ENCODE peak calls at places on chromosome 15, in ten cellular contexts. R is mesothelial cell of epicardium, F is fibroblast of pulmonary artery, J is WERI-Rb-1, V is PC-3, N is HL-60, K is WTC11, T is heart right ventricle, A is MM.1S, Q is spleen. C is an unnamed sample.

GRCh38 chr15:58462973-58463663 is 31.3 kb downstream of the LIPC start:
- DNase-seq in R (no peak), F (no peak), J (no peak), V (no peak), N (no peak), K (no peak), T (no peak), A (no peak), Q (no peak), C (no peak)

GRCh38 chr15:29124581-29125381 is 144.8 kb downstream of the NSMCE3 start:
- DNase-seq in R (no peak), F (peak), J (no peak), V (peak), N (no peak), K (no peak), T (no peak), A (no peak), Q (peak), C (no peak)

GRCh38 chr15:79595995-79596622 is 164.0 kb downstream of the MINAR1 start:
- DNase-seq in R (no peak), F (peak), J (peak), V (peak), N (peak), K (peak), T (no peak), A (peak), Q (peak), C (peak)

GRCh38 chr15:82611348-82611747 is 35.8 kb downstream of the CPEB1 start:
- DNase-seq in R (no peak), F (no peak), J (no peak), V (no peak), N (no peak), K (no peak), T (no peak), A (no peak), Q (no peak), C (no peak)

GRCh38 chr15:74176262-74177208 is 3.0 kb downstream of the ISLR start:
- DNase-seq in R (no peak), F (no peak), J (peak), V (no peak), N (no peak), K (peak), T (no peak), A (no peak), Q (peak), C (no peak)

GRCh38 chr15:27463699-27464098 is 492.7 kb downstream of the GABRG3 start:
- DNase-seq in R (no peak), F (no peak), J (no peak), V (no peak), N (no peak), K (no peak), T (no peak), A (no peak), Q (no peak), C (no peak)

GRCh38 chr15:93520206-93520605 is 431.2 kb upstream of the RGMA start:
- DNase-seq in R (no peak), F (no peak), J (no peak), V (no peak), N (no peak), K (peak), T (no peak), A (no peak), Q (no peak), C (no peak)

GRCh38 chr15:34716111-34716510 is 38.7 kb downstream of the GJD2 start:
- DNase-seq in R (no peak), F (no peak), J (no peak), V (no peak), N (no peak), K (no peak), T (peak), A (no peak), Q (no peak), C (no peak)

GRCh38 chr15:51842852-51843737 is 13.6 kb downstream of the TMOD3 start:
- DNase-seq in R (no peak), F (peak), J (no peak), V (peak), N (peak), K (no peak), T (no peak), A (no peak), Q (no peak), C (no peak)

GRCh38 chr15:38474155-38474757 is 20.3 kb downstream of the FAM98B start:
- DNase-seq in R (no peak), F (peak), J (peak), V (peak), N (peak), K (no peak), T (no peak), A (peak), Q (no peak), C (peak)

GRCh38 chr15:48005921-48006541 is 114.8 kb upstream of the SLC24A5 start:
- DNase-seq in R (peak), F (no peak), J (no peak), V (no peak), N (no peak), K (peak), T (no peak), A (no peak), Q (no peak), C (no peak)

GRCh38 chr15:40567111-40567510 is 2.0 kb upstream of the RPUSD2 start:
- DNase-seq in R (no peak), F (peak), J (peak), V (peak), N (peak), K (peak), T (no peak), A (no peak), Q (no peak), C (no peak)
- TF ChIP-seq CTCF in R (no peak), F (peak), J (peak), V (peak), N (peak), K (no peak), T (no peak), A (peak), Q (no peak), C (no peak)

GRCh38 chr15:70516408-70517193 is 246.8 kb downstream of the UACA start:
- DNase-seq in R (no peak), F (no peak), J (no peak), V (no peak), N (no peak), K (no peak), T (no peak), A (no peak), Q (peak), C (no peak)
- TF ChIP-seq CTCF in R (no peak), F (no peak), J (peak), V (no peak), N (no peak), K (no peak), T (no peak), A (no peak), Q (no peak), C (no peak)

GRCh38 chr15:65796610-65797012 is 4.5 kb upstream of the DENND4A start:
- DNase-seq in R (no peak), F (peak), J (no peak), V (peak), N (no peak), K (no peak), T (no peak), A (no peak), Q (no peak), C (no peak)

GRCh38 chr15:65793813-65794104 is 1.7 kb upstream of the DENND4A start:
- DNase-seq in R (no peak), F (no peak), J (no peak), V (no peak), N (no peak), K (no peak), T (no peak), A (no peak), Q (no peak), C (no peak)

GRCh38 chr15:65792130-65792987 is at the start of gene DENND4A:
- DNase-seq in R (peak), F (peak), J (peak), V (peak), N (peak), K (peak), T (peak), A (peak), Q (peak), C (peak)

GRCh38 chr15:65792988-65793812 is 1.1 kb upstream of the DENND4A start:
- DNase-seq in R (no peak), F (no peak), J (no peak), V (no peak), N (no peak), K (no peak), T (no peak), A (no peak), Q (no peak), C (no peak)

GRCh38 chr15:65795663-65796201 is 3.6 kb upstream of the DENND4A start:
- DNase-seq in R (no peak), F (no peak), J (no peak), V (no peak), N (no peak), K (no peak), T (no peak), A (no peak), Q (no peak), C (no peak)
- TF ChIP-seq CTCF in R (no peak), F (no peak), J (no peak), V (no peak), N (no peak), K (no peak), T (no peak), A (no peak), Q (no peak), C (no peak)

GRCh38 chr15:62931650-62932049 is 110.9 kb upstream of the TPM1 start:
- DNase-seq in R (no peak), F (no peak), J (no peak), V (no peak), N (no peak), K (no peak), T (no peak), A (no peak), Q (no peak), C (no peak)

GRCh38 chr15:62927196-62927595 is 115.4 kb upstream of the TPM1 start:
- DNase-seq in R (no peak), F (no peak), J (no peak), V (no peak), N (no peak), K (no peak), T (no peak), A (no peak), Q (no peak), C (no peak)

GRCh38 chr15:62928996-62929350 is 113.6 kb upstream of the TPM1 start:
- DNase-seq in R (no peak), F (no peak), J (no peak), V (peak), N (no peak), K (no peak), T (no peak), A (no peak), Q (no peak), C (no peak)

GRCh38 chr15:62925875-62926274 is 116.7 kb upstream of the TPM1 start:
- DNase-seq in R (no peak), F (no peak), J (no peak), V (no peak), N (no peak), K (no peak), T (no peak), A (no peak), Q (no peak), C (no peak)

DNA sequence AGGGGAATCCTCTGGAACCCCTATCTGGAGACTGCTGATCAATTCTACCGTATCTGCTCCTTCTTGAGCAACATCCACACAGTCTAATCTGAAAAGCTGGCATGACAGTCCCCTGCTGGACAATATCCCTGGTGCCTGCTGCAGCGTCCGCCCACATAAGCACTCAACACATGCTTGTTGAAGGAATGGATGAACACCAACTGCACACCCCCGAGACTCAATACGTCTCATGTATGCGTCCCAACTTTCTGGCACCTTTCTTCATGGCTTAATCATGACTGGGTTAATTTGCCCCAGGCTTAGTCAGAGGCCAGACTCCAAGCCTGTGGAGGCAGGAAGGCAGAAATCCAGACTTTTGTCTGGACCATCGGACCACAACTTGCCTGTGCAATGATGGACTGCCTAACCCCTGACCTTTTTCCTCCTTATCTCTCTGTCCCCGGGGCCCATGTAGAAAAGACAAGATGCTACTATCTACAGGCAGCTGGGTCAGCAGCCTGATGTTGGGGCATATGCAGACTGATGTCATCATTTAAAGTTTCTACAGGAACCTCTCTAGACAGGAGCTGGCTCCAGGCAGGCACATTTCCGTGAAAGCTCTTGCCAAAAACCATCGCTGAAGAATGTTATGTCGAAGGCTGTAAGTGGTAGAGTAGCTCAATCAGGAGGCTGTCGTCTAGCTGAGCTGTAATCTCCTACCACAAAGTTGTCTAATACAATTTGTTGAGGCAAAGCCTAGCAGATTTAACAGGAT is 114.1 kb upstream of the TPM1 start:
- DNase-seq in R (no peak), F (peak), J (peak), V (peak), N (no peak), K (no peak), T (no peak), A (no peak), Q (no peak), C (no peak)
- TF ChIP-seq CTCF in R (no peak), F (peak), J (peak), V (no peak), N (no peak), K (no peak), T (peak), A (no peak), Q (no peak), C (no peak)

GRCh38 chr15:83657549-83657948 is 3.6 kb downstream of the ADAMTSL3 start:
- DNase-seq in R (no peak), F (no peak), J (no peak), V (peak), N (no peak), K (peak), T (no peak), A (no peak), Q (no peak), C (no peak)
- TF ChIP-seq CTCF in R (no peak), F (peak), J (peak), V (peak), N (no peak), K (peak), T (peak), A (no peak), Q (no peak), C (peak)

C was measured in endothelial cell.